ENCODE peak calls at places on chromosome 9, in nine cellular contexts. U, Z, F, A, L, Q, Y, W and S are unnamed samples.
A peak's percentile ranks its signal among the peaks of the same experiment; 100 is the strongest.

GRCh38 chr9:130914417-130915095 is 17.9 kb upstream of the QRFP start:
- DNase-seq in U (no peak), Z (no peak), F (no peak), A (no peak), L (no peak), Q (no peak), Y (no peak), W (no peak), S (no peak)

GRCh38 chr9:127991757-127992274 is 11.0 kb upstream of the EEIG1 start:
- DNase-seq in U (no peak), Z (no peak), F (no peak), A (no peak), L (no peak), Q (no peak), Y (no peak), W (no peak), S (no peak)

GRCh38 chr9:112265391-112265790 is 68.0 kb downstream of the PTBP3 start:
- DNase-seq in U (no peak), Z (no peak), F (no peak), A (no peak), L (no peak), Q (no peak), Y (no peak), W (no peak), S (no peak)

GRCh38 chr9:21854119-21854518 is 51.7 kb downstream of the MTAP start:
- DNase-seq in U (no peak), Z (no peak), F (no peak), A (no peak), L (no peak), Q (no peak), Y (no peak), W (no peak), S (no peak)

GRCh38 chr9:5971740-5972139 is 43.7 kb downstream of the RANBP6 start:
- DNase-seq in U (no peak), Z (no peak), F (no peak), A (no peak), L (no peak), Q (no peak), Y (no peak), W (no peak), S (peak; percentile 20)

GRCh38 chr9:85900504-85901201 is 40.3 kb upstream of the NAA35 start:
- DNase-seq in U (no peak), Z (no peak), F (no peak), A (peak; percentile 63), L (no peak), Q (peak; percentile 12), Y (peak; percentile 43), W (peak; percentile 30), S (peak; percentile 26)

GRCh38 chr9:85731128-85731630 is 10.6 kb downstream of the AGTPBP1 start:
- DNase-seq in U (no peak), Z (no peak), F (no peak), A (no peak), L (no peak), Q (no peak), Y (no peak), W (no peak), S (no peak)

GRCh38 chr9:86077286-86077685 is 22.1 kb downstream of the GOLM1 start:
- DNase-seq in U (no peak), Z (no peak), F (no peak), A (no peak), L (peak; percentile 59), Q (no peak), Y (no peak), W (peak; percentile 26), S (no peak)

GRCh38 chr9:100033877-100034551 is 64.8 kb downstream of the ERP44 start:
- DNase-seq in U (no peak), Z (no peak), F (no peak), A (no peak), L (no peak), Q (no peak), Y (no peak), W (no peak), S (no peak)

GRCh38 chr9:131817627-131818026 is 77.8 kb upstream of the RAPGEF1 start:
- DNase-seq in U (no peak), Z (no peak), F (no peak), A (no peak), L (no peak), Q (no peak), Y (no peak), W (no peak), S (no peak)

GRCh38 chr9:36862206-36863145 is 171.6 kb downstream of the PAX5 start:
- DNase-seq in U (no peak), Z (no peak), F (peak; percentile 62), A (peak; percentile 77), L (no peak), Q (peak; percentile 18), Y (no peak), W (peak; percentile 46), S (peak; percentile 44)

GRCh38 chr9:126471084-126471611 is 142.6 kb upstream of the LMX1B start:
- DNase-seq in U (peak; percentile 82), Z (no peak), F (peak; percentile 72), A (no peak), L (no peak), Q (no peak), Y (peak; percentile 78), W (peak; percentile 77), S (no peak)

GRCh38 chr9:71145179-71145578 is 23.8 kb upstream of the TRPM3 start:
- DNase-seq in U (no peak), Z (no peak), F (peak; percentile 28), A (no peak), L (no peak), Q (no peak), Y (no peak), W (no peak), S (no peak)

GRCh38 chr9:36051317-36051716 is 14.6 kb downstream of the RECK start:
- DNase-seq in U (no peak), Z (no peak), F (no peak), A (no peak), L (no peak), Q (no peak), Y (no peak), W (no peak), S (no peak)

GRCh38 chr9:114156658-114157421 is 1.5 kb downstream of the COL27A1 start:
- DNase-seq in U (peak; percentile 77), Z (no peak), F (peak; percentile 45), A (peak; percentile 55), L (peak; percentile 80), Q (no peak), Y (no peak), W (peak; percentile 27), S (peak; percentile 56)

GRCh38 chr9:33748633-33749304 is 46.6 kb upstream of the PRSS3 start:
- DNase-seq in U (no peak), Z (no peak), F (no peak), A (no peak), L (no peak), Q (no peak), Y (peak; percentile 49), W (no peak), S (no peak)

GRCh38 chr9:77846957-77847574 is 184.5 kb downstream of the GNAQ start:
- DNase-seq in U (no peak), Z (no peak), F (no peak), A (no peak), L (no peak), Q (no peak), Y (no peak), W (no peak), S (no peak)
- H3K27ac ChIP-seq in U (peak overlapping the region; percentile 52), Z (peak overlapping the region; percentile 33), F (peak overlapping the region; percentile 79), A (no peak overlapping the region), L (peak overlapping the region; percentile 36), Q (no peak overlapping the region), Y (no peak overlapping the region), W (no peak overlapping the region), S (no peak overlapping the region)

GRCh38 chr9:95189230-95190098 is 128.0 kb downstream of the FANCC start:
- DNase-seq in U (no peak), Z (no peak), F (no peak), A (no peak), L (no peak), Q (no peak), Y (no peak), W (no peak), S (no peak)

GRCh38 chr9:95193480-95193879 is 124.0 kb downstream of the FANCC start:
- DNase-seq in U (no peak), Z (no peak), F (no peak), A (no peak), L (no peak), Q (no peak), Y (no peak), W (no peak), S (no peak)

GRCh38 chr9:95192631-95193030 is 124.9 kb downstream of the FANCC start:
- DNase-seq in U (no peak), Z (no peak), F (no peak), A (no peak), L (no peak), Q (no peak), Y (no peak), W (no peak), S (no peak)

GRCh38 chr9:95190413-95190812 is 127.1 kb downstream of the FANCC start:
- DNase-seq in U (no peak), Z (no peak), F (no peak), A (no peak), L (no peak), Q (no peak), Y (no peak), W (no peak), S (no peak)

GRCh38 chr9:95193067-95193466 is 124.4 kb downstream of the FANCC start:
- DNase-seq in U (no peak), Z (no peak), F (no peak), A (peak; percentile 67), L (no peak), Q (no peak), Y (no peak), W (no peak), S (no peak)
- TF ChIP-seq CTCF in U (no peak), Z (no peak), F (no peak), A (peak; percentile 84), L (no peak), Q (peak; percentile 20), Y (no peak), W (no peak), S (no peak)

DNA sequence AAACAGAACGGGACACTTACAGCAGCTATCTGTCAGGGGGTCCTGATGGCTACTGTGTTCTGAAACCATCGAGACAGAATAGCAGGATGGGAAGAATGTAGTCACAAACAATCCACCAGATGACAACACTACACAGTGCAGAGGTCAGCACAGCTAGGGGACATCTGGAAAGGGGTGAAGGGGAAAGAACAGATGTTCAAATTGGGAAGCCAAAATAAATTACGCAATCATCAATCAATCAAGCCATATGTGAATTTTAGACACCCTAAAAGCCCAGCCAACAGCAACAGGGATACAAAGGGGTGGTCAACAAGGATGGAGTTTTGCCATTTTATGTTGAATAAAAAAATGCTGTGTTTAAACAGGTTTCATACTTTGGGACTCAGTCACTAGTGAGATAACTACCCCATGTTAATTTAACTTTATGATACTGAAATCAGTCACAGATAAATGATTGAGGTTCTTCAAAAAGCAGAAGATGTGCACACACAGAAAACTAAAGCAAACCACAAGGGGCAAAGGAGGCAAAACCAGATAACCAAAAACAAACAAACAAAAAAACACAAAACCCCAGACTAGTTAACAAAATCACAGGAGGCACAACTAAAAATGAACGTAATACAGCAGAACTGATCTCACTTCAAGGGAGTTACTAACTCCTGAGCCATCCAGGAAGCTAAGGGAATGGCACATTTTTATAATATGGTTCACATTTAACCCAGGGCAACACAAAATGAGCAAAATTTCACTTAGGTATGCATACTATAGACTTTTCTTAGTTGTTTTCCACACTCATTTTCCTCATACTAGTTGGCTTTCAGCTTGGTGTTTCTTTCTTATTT is 65.9 kb downstream of the HABP4 start:
- DNase-seq in U (no peak), Z (no peak), F (no peak), A (no peak), L (no peak), Q (no peak), Y (no peak), W (no peak), S (no peak)
- H3K27ac ChIP-seq in U (peak overlapping the region; percentile 60), Z (peak overlapping the region; percentile 75), F (peak overlapping the region; percentile 59), A (no peak overlapping the region), L (peak overlapping the region; percentile 64), Q (no peak overlapping the region), Y (no peak overlapping the region), W (peak overlapping the region; percentile 28), S (no peak overlapping the region)

GRCh38 chr9:18626046-18626698 is 152.2 kb downstream of the ADAMTSL1 start:
- DNase-seq in U (no peak), Z (no peak), F (no peak), A (no peak), L (no peak), Q (no peak), Y (no peak), W (no peak), S (peak; percentile 43)
- TF ChIP-seq CTCF in U (no peak), Z (no peak), F (no peak), A (peak; percentile 35), L (no peak), Q (no peak), Y (no peak), W (no peak), S (peak; percentile 93)